ENCODE peak calls at places on chromosomes 12 and 14, in nine cellular contexts. One of them, this sample, is unnamed. For H3K4me1 and H3K9me3, the result is how much of the 10 kb centered on the place peaks cover.

GRCh38 chr12:21823581-21823980 is 49.1 kb upstream of the KCNJ8 start:
- DNase-seq in upper lobe of left lung: peak
- DNase-seq in psoas muscle: peak
- DNase-seq in lung: peak
- DNase-seq in left lung: peak
- DNase-seq in body of pancreas: no peak
- DNase-seq in IMR-90: no peak
- DNase-seq in OCI-LY7: no peak
- DNase-seq in cardiac muscle cell: no peak
- DNase-seq in this sample: peak

GRCh38 chr14:94945615-94946014 is 175.7 kb upstream of the GSC start:
- DNase-seq in upper lobe of left lung: no peak
- DNase-seq in psoas muscle: no peak
- DNase-seq in lung: no peak
- DNase-seq in left lung: no peak
- DNase-seq in body of pancreas: no peak
- DNase-seq in IMR-90: no peak
- DNase-seq in OCI-LY7: no peak
- DNase-seq in cardiac muscle cell: no peak
- DNase-seq in this sample: no peak

GRCh38 chr12:59111873-59112272 is 191.6 kb upstream of the LRIG3 start:
- DNase-seq in upper lobe of left lung: no peak
- DNase-seq in psoas muscle: no peak
- DNase-seq in lung: no peak
- DNase-seq in left lung: no peak
- DNase-seq in body of pancreas: no peak
- DNase-seq in IMR-90: no peak
- DNase-seq in OCI-LY7: no peak
- DNase-seq in cardiac muscle cell: no peak
- DNase-seq in this sample: no peak

GRCh38 chr14:75533791-75534190 is 11.5 kb downstream of the BATF start:
- DNase-seq in upper lobe of left lung: no peak
- DNase-seq in psoas muscle: no peak
- DNase-seq in lung: no peak
- DNase-seq in left lung: no peak
- DNase-seq in body of pancreas: no peak
- DNase-seq in IMR-90: no peak
- DNase-seq in OCI-LY7: no peak
- DNase-seq in cardiac muscle cell: no peak
- DNase-seq in this sample: no peak

GRCh38 chr14:33556382-33557121 is 394.3 kb downstream of the EGLN3 start:
- DNase-seq in upper lobe of left lung: no peak
- DNase-seq in psoas muscle: no peak
- DNase-seq in lung: no peak
- DNase-seq in left lung: no peak
- DNase-seq in body of pancreas: no peak
- DNase-seq in IMR-90: no peak
- DNase-seq in OCI-LY7: no peak
- DNase-seq in cardiac muscle cell: no peak
- DNase-seq in this sample: no peak

GRCh38 chr12:6773662-6774351 is 1.5 kb downstream of the LAG3 start:
- DNase-seq in upper lobe of left lung: no peak
- DNase-seq in psoas muscle: no peak
- DNase-seq in lung: no peak
- DNase-seq in left lung: no peak
- DNase-seq in body of pancreas: no peak
- DNase-seq in IMR-90: no peak
- DNase-seq in OCI-LY7: no peak
- DNase-seq in cardiac muscle cell: peak
- DNase-seq in this sample: no peak

GRCh38 chr12:70254846-70255245 is 11.6 kb downstream of the CNOT2 start:
- DNase-seq in upper lobe of left lung: no peak
- DNase-seq in psoas muscle: no peak
- DNase-seq in lung: no peak
- DNase-seq in left lung: no peak
- DNase-seq in body of pancreas: no peak
- DNase-seq in IMR-90: no peak
- DNase-seq in OCI-LY7: no peak
- DNase-seq in cardiac muscle cell: no peak
- DNase-seq in this sample: no peak

GRCh38 chr12:6201199-6201608 is 1.0 kb downstream of the CD9 start:
- DNase-seq in upper lobe of left lung: peak
- DNase-seq in psoas muscle: peak
- DNase-seq in lung: no peak
- DNase-seq in left lung: no peak
- DNase-seq in body of pancreas: peak
- DNase-seq in IMR-90: no peak
- DNase-seq in OCI-LY7: no peak
- DNase-seq in cardiac muscle cell: peak
- DNase-seq in this sample: peak

GRCh38 chr14:81269100-81269978 is 48.6 kb upstream of the GTF2A1 start:
- DNase-seq in upper lobe of left lung: no peak
- DNase-seq in psoas muscle: no peak
- DNase-seq in lung: no peak
- DNase-seq in left lung: no peak
- DNase-seq in body of pancreas: peak
- DNase-seq in IMR-90: peak
- DNase-seq in OCI-LY7: peak
- DNase-seq in cardiac muscle cell: peak
- DNase-seq in this sample: no peak

GRCh38 chr12:116123511-116124258 is 153.8 kb downstream of the MED13L start:
- DNase-seq in upper lobe of left lung: peak
- DNase-seq in psoas muscle: peak
- DNase-seq in lung: peak
- DNase-seq in left lung: no peak
- DNase-seq in body of pancreas: no peak
- DNase-seq in IMR-90: peak
- DNase-seq in OCI-LY7: peak
- DNase-seq in cardiac muscle cell: peak
- DNase-seq in this sample: no peak

GRCh38 chr12:65891219-65891618 is 66.9 kb downstream of the HMGA2 start:
- DNase-seq in upper lobe of left lung: no peak
- DNase-seq in psoas muscle: no peak
- DNase-seq in lung: no peak
- DNase-seq in left lung: no peak
- DNase-seq in body of pancreas: no peak
- DNase-seq in IMR-90: peak
- DNase-seq in OCI-LY7: no peak
- DNase-seq in cardiac muscle cell: no peak
- DNase-seq in this sample: no peak

GRCh38 chr12:65894127-65894526 is 69.8 kb downstream of the HMGA2 start:
- DNase-seq in upper lobe of left lung: no peak
- DNase-seq in psoas muscle: no peak
- DNase-seq in lung: no peak
- DNase-seq in left lung: no peak
- DNase-seq in body of pancreas: no peak
- DNase-seq in IMR-90: peak
- DNase-seq in OCI-LY7: no peak
- DNase-seq in cardiac muscle cell: no peak
- DNase-seq in this sample: no peak

GRCh38 chr12:65891987-65892481 is 67.8 kb downstream of the HMGA2 start:
- DNase-seq in upper lobe of left lung: peak
- DNase-seq in psoas muscle: peak
- DNase-seq in lung: peak
- DNase-seq in left lung: peak
- DNase-seq in body of pancreas: peak
- DNase-seq in IMR-90: peak
- DNase-seq in OCI-LY7: no peak
- DNase-seq in cardiac muscle cell: no peak
- DNase-seq in this sample: peak

GRCh38 chr12:65894624-65895023 is 70.3 kb downstream of the HMGA2 start:
- DNase-seq in upper lobe of left lung: no peak
- DNase-seq in psoas muscle: no peak
- DNase-seq in lung: no peak
- DNase-seq in left lung: no peak
- DNase-seq in body of pancreas: no peak
- DNase-seq in IMR-90: no peak
- DNase-seq in OCI-LY7: no peak
- DNase-seq in cardiac muscle cell: no peak
- DNase-seq in this sample: no peak

DNA sequence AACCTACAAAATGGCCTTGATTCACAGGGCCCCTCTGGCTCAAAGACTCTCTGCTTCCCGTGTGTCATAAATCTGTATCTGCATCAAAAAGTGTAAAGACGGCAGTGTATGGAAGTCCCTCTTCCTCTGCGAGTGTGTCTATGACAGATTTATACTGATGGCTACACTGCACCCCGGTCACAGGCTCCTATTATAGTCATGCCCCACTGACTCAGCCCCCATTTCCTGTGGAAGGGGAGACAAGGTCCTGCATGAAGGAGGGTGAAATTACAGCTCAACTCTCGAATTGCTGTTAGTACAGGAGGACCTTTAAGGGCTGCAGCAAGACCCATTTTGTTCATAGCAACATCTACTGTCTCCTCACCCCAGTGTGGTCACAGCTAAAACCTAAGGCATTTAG is 68.6 kb downstream of the HMGA2 start:
- DNase-seq in upper lobe of left lung: no peak
- DNase-seq in psoas muscle: no peak
- DNase-seq in lung: no peak
- DNase-seq in left lung: no peak
- DNase-seq in body of pancreas: no peak
- DNase-seq in IMR-90: peak
- DNase-seq in OCI-LY7: no peak
- DNase-seq in cardiac muscle cell: no peak
- DNase-seq in this sample: no peak
- H3K4me3 ChIP-seq in upper lobe of left lung: no peak
- H3K4me3 ChIP-seq in psoas muscle: no peak
- H3K4me3 ChIP-seq in lung: no peak
- H3K4me3 ChIP-seq in left lung: no peak
- H3K4me3 ChIP-seq in body of pancreas: no peak
- H3K4me3 ChIP-seq in IMR-90: no peak
- H3K4me3 ChIP-seq in OCI-LY7: no peak
- H3K4me3 ChIP-seq in cardiac muscle cell: no peak
- H3K4me3 ChIP-seq in this sample: no peak

DNA sequence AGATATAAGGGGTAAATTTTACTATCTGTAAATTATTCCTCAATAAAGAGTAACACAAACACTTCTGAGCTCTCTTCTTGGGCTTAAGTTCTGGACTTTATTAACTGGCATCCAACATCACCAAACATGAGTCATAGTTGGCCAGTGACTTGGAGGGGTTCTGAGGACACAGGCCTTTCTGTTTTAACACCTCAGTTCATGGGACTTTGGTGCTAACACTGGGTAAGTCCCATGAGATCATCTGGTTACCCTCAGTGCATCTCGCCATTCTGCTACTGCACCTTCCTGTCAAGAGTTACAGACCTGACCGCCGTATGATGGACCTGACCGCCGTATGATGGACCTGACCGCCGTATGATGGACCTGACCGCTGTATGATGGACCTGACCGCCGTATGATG is 9.9 kb downstream of the SLC15A4 start:
- DNase-seq in upper lobe of left lung: no peak
- DNase-seq in psoas muscle: no peak
- DNase-seq in lung: no peak
- DNase-seq in left lung: no peak
- DNase-seq in body of pancreas: peak
- DNase-seq in IMR-90: no peak
- DNase-seq in OCI-LY7: no peak
- DNase-seq in cardiac muscle cell: no peak
- DNase-seq in this sample: no peak
- H3K4me1 ChIP-seq in upper lobe of left lung: under half
- H3K4me1 ChIP-seq in psoas muscle: half or more
- H3K4me1 ChIP-seq in lung: under half
- H3K4me1 ChIP-seq in left lung: under half
- H3K4me1 ChIP-seq in body of pancreas: under half
- H3K4me1 ChIP-seq in IMR-90: under half
- H3K4me1 ChIP-seq in OCI-LY7: half or more
- H3K4me1 ChIP-seq in cardiac muscle cell: under half
- H3K4me1 ChIP-seq in this sample: under half

GRCh38 chr14:20048202-20048601 is 11.6 kb upstream of the OR4L1 start:
- DNase-seq in upper lobe of left lung: no peak
- DNase-seq in psoas muscle: no peak
- DNase-seq in lung: no peak
- DNase-seq in left lung: no peak
- DNase-seq in body of pancreas: no peak
- DNase-seq in IMR-90: no peak
- DNase-seq in OCI-LY7: no peak
- DNase-seq in cardiac muscle cell: no peak
- DNase-seq in this sample: no peak

DNA sequence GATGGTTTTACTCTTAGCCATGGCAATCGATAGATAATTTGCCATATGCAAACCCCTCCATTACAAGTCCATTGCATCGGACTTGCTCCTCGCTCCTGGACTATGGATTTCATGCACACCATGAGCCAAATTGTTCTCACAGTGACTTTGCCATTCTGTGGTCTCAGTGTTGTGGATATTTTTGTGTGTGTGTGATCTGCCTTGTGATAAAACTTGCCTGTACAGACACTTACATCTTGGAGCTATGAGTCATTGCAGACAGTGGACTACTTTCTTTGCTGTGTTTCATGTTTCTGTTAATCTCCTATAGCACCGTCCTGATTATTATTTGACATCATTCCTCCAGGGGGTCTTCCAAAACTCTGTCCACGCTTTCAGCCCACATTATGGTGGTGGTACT is 8.4 kb upstream of the OR4K13 start:
- DNase-seq in upper lobe of left lung: no peak
- DNase-seq in psoas muscle: no peak
- DNase-seq in lung: no peak
- DNase-seq in left lung: no peak
- DNase-seq in body of pancreas: no peak
- DNase-seq in IMR-90: no peak
- DNase-seq in OCI-LY7: no peak
- DNase-seq in cardiac muscle cell: no peak
- DNase-seq in this sample: no peak
- H3K9me3 ChIP-seq in upper lobe of left lung: under half
- H3K9me3 ChIP-seq in psoas muscle: under half
- H3K9me3 ChIP-seq in lung: under half
- H3K9me3 ChIP-seq in left lung: under half
- H3K9me3 ChIP-seq in body of pancreas: under half
- H3K9me3 ChIP-seq in IMR-90: under half
- H3K9me3 ChIP-seq in OCI-LY7: under half
- H3K9me3 ChIP-seq in cardiac muscle cell: under half
- H3K9me3 ChIP-seq in this sample: under half

GRCh38 chr14:76768671-76769500 is 7.6 kb downstream of the VASH1 start:
- DNase-seq in upper lobe of left lung: no peak
- DNase-seq in psoas muscle: no peak
- DNase-seq in lung: peak
- DNase-seq in left lung: no peak
- DNase-seq in body of pancreas: no peak
- DNase-seq in IMR-90: no peak
- DNase-seq in OCI-LY7: no peak
- DNase-seq in cardiac muscle cell: no peak
- DNase-seq in this sample: no peak

GRCh38 chr14:76770521-76771431 is 9.5 kb downstream of the VASH1 start:
- DNase-seq in upper lobe of left lung: no peak
- DNase-seq in psoas muscle: no peak
- DNase-seq in lung: peak
- DNase-seq in left lung: no peak
- DNase-seq in body of pancreas: no peak
- DNase-seq in IMR-90: no peak
- DNase-seq in OCI-LY7: no peak
- DNase-seq in cardiac muscle cell: no peak
- DNase-seq in this sample: peak

GRCh38 chr14:76769636-76770292 is 8.5 kb downstream of the VASH1 start:
- DNase-seq in upper lobe of left lung: no peak
- DNase-seq in psoas muscle: no peak
- DNase-seq in lung: peak
- DNase-seq in left lung: no peak
- DNase-seq in body of pancreas: no peak
- DNase-seq in IMR-90: no peak
- DNase-seq in OCI-LY7: no peak
- DNase-seq in cardiac muscle cell: no peak
- DNase-seq in this sample: peak

GRCh38 chr14:76767681-76768055 is 6.4 kb downstream of the VASH1 start:
- DNase-seq in upper lobe of left lung: no peak
- DNase-seq in psoas muscle: no peak
- DNase-seq in lung: peak
- DNase-seq in left lung: no peak
- DNase-seq in body of pancreas: no peak
- DNase-seq in IMR-90: no peak
- DNase-seq in OCI-LY7: no peak
- DNase-seq in cardiac muscle cell: no peak
- DNase-seq in this sample: no peak

GRCh38 chr14:76768201-76768656 is 7.0 kb downstream of the VASH1 start:
- DNase-seq in upper lobe of left lung: peak
- DNase-seq in psoas muscle: peak
- DNase-seq in lung: peak
- DNase-seq in left lung: peak
- DNase-seq in body of pancreas: peak
- DNase-seq in IMR-90: no peak
- DNase-seq in OCI-LY7: peak
- DNase-seq in cardiac muscle cell: peak
- DNase-seq in this sample: peak
- H3K4me3 ChIP-seq in upper lobe of left lung: no peak
- H3K4me3 ChIP-seq in psoas muscle: no peak
- H3K4me3 ChIP-seq in lung: no peak
- H3K4me3 ChIP-seq in left lung: no peak
- H3K4me3 ChIP-seq in body of pancreas: no peak
- H3K4me3 ChIP-seq in IMR-90: no peak
- H3K4me3 ChIP-seq in OCI-LY7: no peak
- H3K4me3 ChIP-seq in cardiac muscle cell: no peak
- H3K4me3 ChIP-seq in this sample: no peak